ENCODE peak calls at places on chromosome 11, in four cellular contexts. J is IMR-90, C is neuronal stem cell, S is mesenchymal stem cell. B is an unnamed sample.

GRCh38 chr11:32053151-32053550 is 37.7 kb upstream of the RCN1 start:
- DNase-seq in J (no peak), C (no peak), S (no peak), B (no peak)

GRCh38 chr11:128688031-128688713 is 5.7 kb upstream of the FLI1 start:
- DNase-seq in J (no peak), C (no peak), S (no peak), B (peak)

GRCh38 chr11:66970808-66971442 is 4.2 kb upstream of the C11orf86 start:
- DNase-seq in J (peak), C (no peak), S (peak), B (peak)

GRCh38 chr11:27290261-27290660 is 72.8 kb downstream of the CCDC34 start:
- DNase-seq in J (no peak), C (no peak), S (no peak), B (no peak)

GRCh38 chr11:57315491-57315890 is 9.3 kb downstream of the TNKS1BP1 start:
- DNase-seq in J (peak), C (no peak), S (peak), B (peak)

GRCh38 chr11:75406338-75406777 is 7.0 kb downstream of the RPS3 start:
- DNase-seq in J (peak), C (no peak), S (no peak), B (peak)

GRCh38 chr11:125947419-125948277 is 1.8 kb downstream of the VSIG10L2 start:
- DNase-seq in J (no peak), C (no peak), S (no peak), B (no peak)

GRCh38 chr11:45541693-45542434 is 123.6 kb downstream of the CHST1 start:
- DNase-seq in J (no peak), C (no peak), S (no peak), B (no peak)

GRCh38 chr11:13487661-13488030 is 8.2 kb downstream of the PTH start:
- DNase-seq in J (peak), C (peak), S (peak), B (peak)

GRCh38 chr11:108985611-108986279 is 320.9 kb downstream of the DDX10 start:
- DNase-seq in J (peak), C (no peak), S (peak), B (no peak)

GRCh38 chr11:44309483-44310197 is at the start of gene ALX4:
- DNase-seq in J (no peak), C (no peak), S (no peak), B (peak)

GRCh38 chr11:63917685-63918523 is 940 bp upstream of the RCOR2 start:
- DNase-seq in J (no peak), C (peak), S (peak), B (peak)

GRCh38 chr11:68354181-68354872 is 41.9 kb downstream of the LRP5 start:
- DNase-seq in J (peak), C (no peak), S (peak), B (peak)

GRCh38 chr11:47983464-47984397 is 3.4 kb downstream of the PTPRJ start:
- DNase-seq in J (peak), C (no peak), S (peak), B (no peak)

GRCh38 chr11:126702987-126703386 is 297.6 kb downstream of the KIRREL3 start:
- DNase-seq in J (no peak), C (no peak), S (no peak), B (peak)

GRCh38 chr11:17267576-17267975 is 9.0 kb upstream of the NUCB2 start:
- DNase-seq in J (peak), C (no peak), S (peak), B (peak)

GRCh38 chr11:17906436-17906835 is 106.4 kb downstream of the SERGEF start:
- DNase-seq in J (no peak), C (no peak), S (no peak), B (peak)

GRCh38 chr11:125062196-125062930 is 742 bp upstream of the SLC37A2 start:
- DNase-seq in J (no peak), C (no peak), S (peak), B (no peak)

GRCh38 chr11:121048464-121049233 is 24.7 kb downstream of the TBCEL start:
- DNase-seq in J (peak), C (no peak), S (no peak), B (peak)

GRCh38 chr11:119316017-119316728 is 757 bp downstream of the MCAM start:
- DNase-seq in J (no peak), C (no peak), S (peak), B (no peak)

GRCh38 chr11:45676522-45677095 is 11.2 kb upstream of the CHST1 start:
- DNase-seq in J (no peak), C (no peak), S (no peak), B (no peak)

GRCh38 chr11:130202818-130203671 is 43.5 kb downstream of the ST14 start:
- DNase-seq in J (no peak), C (no peak), S (no peak), B (no peak)

GRCh38 chr11:107276057-107276456 is 181.6 kb downstream of the CWF19L2 start:
- DNase-seq in J (no peak), C (no peak), S (no peak), B (no peak)

GRCh38 chr11:122706689-122707088 is 51.2 kb downstream of the UBASH3B start:
- DNase-seq in J (peak), C (no peak), S (peak), B (no peak)

GRCh38 chr11:61362542-61362875 is 335 bp downstream of the TMEM138 start:
- DNase-seq in J (peak), C (no peak), S (peak), B (no peak)

GRCh38 chr11:122902951-122903350 is 20.4 kb downstream of the JHY start:
- DNase-seq in J (no peak), C (no peak), S (no peak), B (no peak)

GRCh38 chr11:45872513-45873356 is 12.7 kb upstream of the MAPK8IP1 start:
- DNase-seq in J (peak), C (peak), S (peak), B (peak)

GRCh38 chr11:113505046-113505445 is 29.8 kb upstream of the DRD2 start:
- DNase-seq in J (no peak), C (no peak), S (no peak), B (no peak)

GRCh38 chr11:111406589-111406988 is 27.5 kb upstream of the POU2AF1 start:
- DNase-seq in J (no peak), C (no peak), S (no peak), B (no peak)

GRCh38 chr11:45110562-45110961 is 35.9 kb upstream of the PRDM11 start:
- DNase-seq in J (peak), C (peak), S (peak), B (peak)

GRCh38 chr11:64314146-64314804 is 3.1 kb downstream of the TRMT112 start:
- DNase-seq in J (no peak), C (no peak), S (peak), B (no peak)

GRCh38 chr11:67584881-67585873 is 1.6 kb downstream of the GSTP1 start:
- DNase-seq in J (no peak), C (no peak), S (peak), B (peak)

GRCh38 chr11:31671681-31672080 is 139.4 kb downstream of the PAX6 start:
- DNase-seq in J (no peak), C (no peak), S (no peak), B (no peak)

GRCh38 chr11:43327987-43328386 is 16.2 kb downstream of the API5 start:
- DNase-seq in J (peak), C (no peak), S (peak), B (no peak)

GRCh38 chr11:22536036-22536435 is 89.6 kb downstream of the FANCF start:
- DNase-seq in J (no peak), C (no peak), S (no peak), B (no peak)

GRCh38 chr11:63504933-63505586 is 824 bp upstream of the LGALS12 start:
- DNase-seq in J (no peak), C (no peak), S (no peak), B (no peak)

GRCh38 chr11:131684111-131685060 is 314.0 kb downstream of the NTM start:
- DNase-seq in J (no peak), C (no peak), S (no peak), B (peak)

GRCh38 chr11:78213526-78214330 is 25.0 kb downstream of the USP35 start:
- DNase-seq in J (no peak), C (no peak), S (no peak), B (no peak)

DNA sequence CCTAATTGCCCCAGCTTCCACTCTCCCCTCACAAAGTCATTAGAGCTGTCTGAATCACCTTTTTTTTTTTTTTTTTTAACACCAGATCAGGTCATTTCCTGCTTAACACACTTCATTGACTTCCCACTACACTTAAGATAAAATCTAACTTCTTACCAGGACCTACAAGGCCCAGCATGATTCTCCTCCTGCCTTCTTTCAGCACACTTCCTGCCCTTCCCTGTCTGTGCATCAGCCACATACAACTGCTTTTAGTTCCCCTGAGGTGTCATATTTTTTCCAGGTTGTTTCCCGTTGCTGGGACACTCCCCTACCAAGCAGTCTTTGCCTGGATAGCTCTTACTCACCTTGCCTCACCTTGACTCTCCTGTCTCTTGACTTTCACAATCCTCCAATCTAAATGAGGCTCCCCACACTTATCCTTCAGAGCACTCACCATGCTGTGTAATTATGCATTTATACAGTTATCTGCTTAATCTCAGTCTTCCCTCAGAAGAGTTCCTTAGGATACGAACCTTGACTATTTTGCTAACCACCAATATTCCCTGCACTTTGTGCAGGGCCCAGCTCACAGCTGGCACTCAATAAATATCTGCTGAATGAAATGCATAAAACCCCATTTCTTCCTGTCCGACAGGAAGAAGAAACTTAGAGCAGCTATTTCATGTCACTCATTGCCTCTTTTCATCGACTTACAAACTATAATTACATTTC is 96.6 kb upstream of the AKIP1 start:
- DNase-seq in J (no peak), C (no peak), S (peak), B (peak)
- H3K4ac ChIP-seq in J (peak), C (no peak), S (peak), B (peak)

GRCh38 chr11:2702771-2703486 is 3.1 kb upstream of the KCNQ1OT1 start:
- DNase-seq in J (no peak), C (no peak), S (no peak), B (no peak)

GRCh38 chr11:2701898-2702434 is 2.2 kb upstream of the KCNQ1OT1 start:
- DNase-seq in J (no peak), C (no peak), S (no peak), B (no peak)

GRCh38 chr11:2704896-2705606 is 5.3 kb upstream of the KCNQ1OT1 start:
- DNase-seq in J (no peak), C (no peak), S (no peak), B (no peak)

GRCh38 chr11:2704356-2704755 is 4.6 kb upstream of the KCNQ1OT1 start:
- DNase-seq in J (no peak), C (no peak), S (no peak), B (no peak)

DNA sequence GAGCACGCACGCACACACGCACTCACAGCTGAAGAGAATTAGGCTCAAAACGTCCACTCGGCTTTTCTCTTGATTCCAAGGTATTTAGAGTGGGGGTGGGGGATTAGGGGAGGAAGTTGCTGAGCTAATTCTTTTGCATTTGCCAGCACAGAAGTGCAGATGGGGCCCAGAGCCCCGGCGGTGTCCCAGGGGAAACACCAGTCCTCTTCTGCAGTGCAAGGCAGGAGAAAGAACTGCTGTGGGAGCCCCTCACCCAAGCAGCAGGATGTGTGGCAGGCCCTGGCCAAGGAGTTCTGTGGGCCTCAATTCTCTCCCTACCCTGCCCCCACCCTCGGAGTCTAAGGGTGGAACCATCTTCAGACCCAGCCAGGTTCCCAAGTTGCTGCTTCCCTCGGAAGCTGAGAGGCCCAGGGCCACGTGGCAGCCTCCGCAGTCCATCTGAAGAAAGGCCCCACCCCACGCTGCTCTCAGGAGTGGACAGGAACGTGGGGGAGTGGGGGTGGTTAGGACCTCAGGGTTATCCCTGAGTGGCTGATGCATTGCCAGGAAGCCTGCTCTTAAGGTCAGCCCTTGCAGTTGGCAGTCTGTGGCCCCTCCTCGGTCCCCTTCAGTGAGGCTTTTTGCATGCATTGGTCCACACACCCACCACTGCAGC is 3.8 kb upstream of the KCNQ1OT1 start:
- DNase-seq in J (no peak), C (no peak), S (no peak), B (peak)
- H2BK5ac ChIP-seq in J (no peak), C (no peak), S (no peak), B (no peak)

GRCh38 chr11:12110201-12110713 is at the start of gene MICAL2:
- DNase-seq in J (peak), C (peak), S (peak), B (peak)
- H3K9ac ChIP-seq in J (peak), C (peak), S (peak), B (peak)

DNA sequence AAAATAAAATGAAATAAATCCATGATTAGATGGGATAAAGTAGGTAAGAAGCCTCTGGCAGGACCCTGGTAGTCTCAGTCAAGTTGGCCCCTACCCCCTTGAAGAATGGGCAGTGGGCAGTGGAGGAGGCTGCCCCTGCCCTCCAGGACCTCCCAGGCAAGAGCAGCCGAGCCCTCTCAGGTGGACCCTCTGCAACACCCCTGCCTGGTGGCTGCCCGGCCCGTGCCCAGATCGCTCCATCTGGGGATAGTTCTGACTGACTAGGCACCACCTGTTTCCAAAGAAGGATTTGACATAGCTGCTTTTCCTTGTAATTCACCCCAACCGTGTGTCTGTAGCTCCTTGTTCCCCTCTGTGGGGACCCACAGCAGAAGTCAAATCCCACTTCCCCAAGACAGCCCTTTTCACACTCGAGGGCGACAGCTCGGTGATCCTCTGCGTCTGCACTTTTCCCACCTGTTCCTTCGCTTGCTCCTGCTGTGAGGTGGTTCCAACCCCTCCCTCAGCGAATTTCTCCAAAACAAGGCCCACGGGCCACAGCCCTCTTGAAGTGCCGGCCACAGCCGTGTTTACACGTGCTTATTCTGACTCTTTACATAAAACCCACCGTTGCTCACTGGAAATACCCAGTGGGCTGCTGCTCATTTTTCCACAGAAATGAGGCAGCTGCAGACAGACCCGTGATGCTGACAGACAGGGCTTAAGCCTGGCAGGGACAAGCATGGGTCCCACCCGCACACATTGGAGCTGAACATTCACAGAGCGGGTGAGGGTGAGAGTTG is 5.5 kb upstream of the TMPRSS13 start:
- DNase-seq in J (no peak), C (no peak), S (no peak), B (no peak)
- H3K4ac ChIP-seq in J (no peak), C (no peak), S (no peak), B (no peak)

GRCh38 chr11:70430671-70431574 is 32.6 kb downstream of the CTTN start:
- DNase-seq in J (no peak), C (no peak), S (no peak), B (no peak)
- H2BK5ac ChIP-seq in J (no peak), C (no peak), S (no peak), B (no peak)

DNA sequence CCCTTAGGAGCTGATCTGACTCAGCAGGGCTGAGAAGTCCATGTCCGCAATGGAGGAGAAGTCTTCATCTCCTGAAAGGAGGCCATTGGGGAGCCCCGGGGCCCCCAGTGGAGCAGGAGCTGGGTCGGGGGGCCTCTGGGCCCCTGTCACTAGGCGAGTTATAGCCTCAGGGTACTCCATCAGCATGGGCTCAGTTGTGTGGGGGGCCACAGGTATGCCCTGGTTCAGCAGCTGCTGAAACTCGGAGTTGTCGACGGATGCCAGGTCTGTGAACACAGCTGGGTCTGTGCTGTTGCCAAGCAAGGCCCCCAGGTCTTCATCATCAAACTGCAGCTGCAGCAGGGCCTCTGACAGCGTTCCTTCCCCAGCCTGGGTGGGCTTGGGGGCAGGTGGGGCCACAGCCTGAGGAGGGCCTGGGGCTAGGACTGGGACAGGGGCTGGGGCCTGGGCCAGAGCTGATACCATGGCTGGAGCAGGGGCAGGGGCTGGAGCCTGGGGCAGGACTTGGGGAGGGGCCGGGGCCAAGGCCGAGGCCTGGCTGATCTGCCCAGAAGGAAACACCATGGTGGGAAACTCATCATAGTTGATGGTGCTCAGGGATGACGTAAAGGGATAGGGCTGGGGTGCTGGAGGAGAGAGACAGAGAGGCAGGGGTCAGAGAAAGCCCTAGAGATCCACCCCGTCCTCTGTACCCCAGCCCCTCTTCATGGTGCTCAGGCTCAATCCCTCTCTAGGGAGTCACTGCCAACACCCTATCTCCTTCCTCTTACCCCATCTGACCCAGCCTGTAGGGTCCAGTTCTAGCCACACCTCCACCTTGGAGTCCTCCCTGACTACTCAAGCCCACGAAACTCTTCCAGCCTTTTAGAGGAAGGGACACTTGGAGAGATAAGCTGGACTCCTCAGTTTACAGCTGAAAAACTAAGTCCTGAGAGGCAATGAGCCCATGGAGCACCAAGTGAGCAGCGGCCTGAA is 8.1 kb downstream of the RELA start:
- DNase-seq in J (no peak), C (no peak), S (no peak), B (no peak)
- H3K9ac ChIP-seq in J (no peak), C (no peak), S (peak), B (no peak)

DNA sequence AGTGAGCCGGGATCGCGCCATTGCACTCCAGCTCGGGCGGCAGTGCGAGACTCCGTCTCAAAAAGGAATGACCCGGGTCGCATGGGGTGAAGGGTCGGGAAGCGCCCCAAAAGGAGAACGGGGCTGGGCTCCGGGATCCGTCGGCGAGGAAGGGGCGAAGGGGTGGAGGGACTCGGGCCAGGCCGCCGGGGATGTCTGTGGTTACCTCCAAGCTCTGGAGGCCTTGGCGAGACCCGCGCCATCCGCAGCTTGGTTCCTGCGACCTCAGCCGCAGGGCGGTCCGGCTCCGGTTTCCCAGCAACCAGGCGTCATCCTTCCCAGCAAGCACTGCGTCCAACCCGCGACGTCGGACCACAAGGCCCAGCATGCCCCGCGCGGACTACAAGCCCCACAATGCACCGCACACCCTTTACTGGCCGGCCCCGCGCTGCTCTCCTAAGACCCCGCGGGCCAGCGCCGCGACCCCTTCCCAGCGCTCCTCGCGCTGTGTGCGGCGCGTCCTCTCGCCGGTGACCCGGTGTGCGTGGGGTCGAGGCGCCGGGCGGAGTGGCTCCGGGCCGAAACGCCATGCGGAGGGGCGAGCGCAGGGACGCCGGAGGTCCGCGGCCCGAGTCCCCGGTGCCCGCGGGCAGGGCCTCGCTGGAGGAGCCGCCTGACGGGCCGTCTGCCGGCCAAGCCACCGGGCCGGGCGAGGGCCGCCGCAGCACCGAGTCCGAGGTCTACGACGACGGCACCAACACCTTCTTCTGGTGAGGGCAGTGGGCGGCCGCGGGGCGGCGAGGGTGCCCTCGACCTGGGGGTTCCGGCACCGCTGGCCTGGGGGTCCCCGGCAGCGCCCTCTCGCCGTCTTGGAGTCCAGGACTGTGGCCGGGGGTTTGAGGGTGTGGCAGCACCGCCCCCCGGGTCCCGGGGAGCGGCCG is at the start of gene PTDSS2:
- DNase-seq in J (peak), C (peak), S (peak), B (peak)
- H3K4ac ChIP-seq in J (peak), C (no peak), S (peak), B (peak)